ENCODE peak calls at places on chromosomes 3 and 15, in ten cellular contexts. One of them, this sample, is unnamed.
A peak's percentile ranks its signal among the peaks of the same experiment; 100 is the strongest.

GRCh38 chr15:69677403-69677802 is 224.8 kb downstream of the RPLP1 start:
- DNase-seq in WTC11: no peak
- DNase-seq in T-helper 2 cell: no peak
- DNase-seq in stimulated activated CD8-positive, alpha-beta memory T cell treated with anti-CD3 and anti-CD28 coated beads, Interleukin-15, amount 100 ng/mL, for 1 hour: no peak
- DNase-seq in memory B cell: no peak
- DNase-seq in amniotic stem cell: no peak
- DNase-seq in NCI-H1092: no peak
- DNase-seq in ELR: no peak
- DNase-seq in substantia nigra: no peak
- DNase-seq in Calu3: no peak
- DNase-seq in this sample: no peak

GRCh38 chr3:65907232-65908130 is 131.2 kb downstream of the MAGI1 start:
- DNase-seq in WTC11: no peak
- DNase-seq in T-helper 2 cell: no peak
- DNase-seq in stimulated activated CD8-positive, alpha-beta memory T cell treated with anti-CD3 and anti-CD28 coated beads, Interleukin-15, amount 100 ng/mL, for 1 hour: no peak
- DNase-seq in memory B cell: no peak
- DNase-seq in amniotic stem cell: no peak
- DNase-seq in NCI-H1092: no peak
- DNase-seq in ELR: no peak
- DNase-seq in substantia nigra: no peak
- DNase-seq in Calu3: no peak
- DNase-seq in this sample: no peak

GRCh38 chr15:55234800-55235104 is 38.0 kb upstream of the RSL24D1 start:
- DNase-seq in WTC11: no peak
- DNase-seq in T-helper 2 cell: no peak
- DNase-seq in stimulated activated CD8-positive, alpha-beta memory T cell treated with anti-CD3 and anti-CD28 coated beads, Interleukin-15, amount 100 ng/mL, for 1 hour: no peak
- DNase-seq in memory B cell: no peak
- DNase-seq in amniotic stem cell: no peak
- DNase-seq in NCI-H1092: no peak
- DNase-seq in ELR: no peak
- DNase-seq in substantia nigra: no peak
- DNase-seq in Calu3: no peak
- DNase-seq in this sample: no peak

GRCh38 chr3:53375019-53375418 is 27.7 kb upstream of the DCP1A start:
- DNase-seq in WTC11: peak; percentile 87
- DNase-seq in T-helper 2 cell: peak; percentile 17
- DNase-seq in stimulated activated CD8-positive, alpha-beta memory T cell treated with anti-CD3 and anti-CD28 coated beads, Interleukin-15, amount 100 ng/mL, for 1 hour: peak; percentile 1
- DNase-seq in memory B cell: peak; percentile 41
- DNase-seq in amniotic stem cell: no peak
- DNase-seq in NCI-H1092: peak; percentile 17
- DNase-seq in ELR: peak; percentile 67
- DNase-seq in substantia nigra: peak; percentile 21
- DNase-seq in Calu3: peak; percentile 85
- DNase-seq in this sample: peak; percentile 75

GRCh38 chr3:194689493-194689901 is 3.8 kb downstream of the FAM43A start:
- DNase-seq in WTC11: no peak
- DNase-seq in T-helper 2 cell: no peak
- DNase-seq in stimulated activated CD8-positive, alpha-beta memory T cell treated with anti-CD3 and anti-CD28 coated beads, Interleukin-15, amount 100 ng/mL, for 1 hour: no peak
- DNase-seq in memory B cell: no peak
- DNase-seq in amniotic stem cell: no peak
- DNase-seq in NCI-H1092: no peak
- DNase-seq in ELR: peak; percentile 23
- DNase-seq in substantia nigra: no peak
- DNase-seq in Calu3: no peak
- DNase-seq in this sample: peak; percentile 34

GRCh38 chr15:28992996-28993719 is 107.4 kb downstream of the APBA2 start:
- DNase-seq in WTC11: no peak
- DNase-seq in T-helper 2 cell: no peak
- DNase-seq in stimulated activated CD8-positive, alpha-beta memory T cell treated with anti-CD3 and anti-CD28 coated beads, Interleukin-15, amount 100 ng/mL, for 1 hour: no peak
- DNase-seq in memory B cell: no peak
- DNase-seq in amniotic stem cell: no peak
- DNase-seq in NCI-H1092: no peak
- DNase-seq in ELR: peak; percentile 61
- DNase-seq in substantia nigra: peak; percentile 70
- DNase-seq in Calu3: no peak
- DNase-seq in this sample: no peak

GRCh38 chr3:197750863-197751737 is 1.4 kb downstream of the FYTTD1 start:
- DNase-seq in WTC11: no peak
- DNase-seq in T-helper 2 cell: peak; percentile 8
- DNase-seq in stimulated activated CD8-positive, alpha-beta memory T cell treated with anti-CD3 and anti-CD28 coated beads, Interleukin-15, amount 100 ng/mL, for 1 hour: no peak
- DNase-seq in memory B cell: no peak
- DNase-seq in amniotic stem cell: no peak
- DNase-seq in NCI-H1092: no peak
- DNase-seq in ELR: peak; percentile 58
- DNase-seq in substantia nigra: peak; percentile 53
- DNase-seq in Calu3: peak; percentile 27
- DNase-seq in this sample: peak; percentile 69

GRCh38 chr3:106913111-106913698 is 464.0 kb upstream of the CCDC54 start:
- DNase-seq in WTC11: peak; percentile 66
- DNase-seq in T-helper 2 cell: no peak
- DNase-seq in stimulated activated CD8-positive, alpha-beta memory T cell treated with anti-CD3 and anti-CD28 coated beads, Interleukin-15, amount 100 ng/mL, for 1 hour: no peak
- DNase-seq in memory B cell: no peak
- DNase-seq in amniotic stem cell: no peak
- DNase-seq in NCI-H1092: no peak
- DNase-seq in ELR: peak; percentile 4
- DNase-seq in substantia nigra: no peak
- DNase-seq in Calu3: no peak
- DNase-seq in this sample: no peak

GRCh38 chr3:182083112-182083511 is 371.4 kb downstream of the SOX2 start:
- DNase-seq in WTC11: no peak
- DNase-seq in T-helper 2 cell: no peak
- DNase-seq in stimulated activated CD8-positive, alpha-beta memory T cell treated with anti-CD3 and anti-CD28 coated beads, Interleukin-15, amount 100 ng/mL, for 1 hour: no peak
- DNase-seq in memory B cell: no peak
- DNase-seq in amniotic stem cell: no peak
- DNase-seq in NCI-H1092: no peak
- DNase-seq in ELR: no peak
- DNase-seq in substantia nigra: no peak
- DNase-seq in Calu3: no peak
- DNase-seq in this sample: no peak

GRCh38 chr3:113968986-113969385 is 21.2 kb downstream of the ZDHHC23 start:
- DNase-seq in WTC11: no peak
- DNase-seq in T-helper 2 cell: no peak
- DNase-seq in stimulated activated CD8-positive, alpha-beta memory T cell treated with anti-CD3 and anti-CD28 coated beads, Interleukin-15, amount 100 ng/mL, for 1 hour: no peak
- DNase-seq in memory B cell: no peak
- DNase-seq in amniotic stem cell: no peak
- DNase-seq in NCI-H1092: no peak
- DNase-seq in ELR: no peak
- DNase-seq in substantia nigra: no peak
- DNase-seq in Calu3: no peak
- DNase-seq in this sample: no peak